ENCODE peak calls at places on chromosomes 12 and 14, in seven cellular contexts. H is left lung, S is SK-N-SH, K is tibial nerve, N is psoas muscle, T is gastrocnemius medialis, Y is AG04450. R is an unnamed sample.

GRCh38 chr14:28759056-28759657 is 7.4 kb upstream of the FOXG1 start:
- DNase-seq in K (no peak), T (no peak), Y (no peak), N (no peak), S (no peak), H (peak), R (no peak)

GRCh38 chr12:104480826-104481457 is 24.2 kb downstream of the CHST11 start:
- DNase-seq in K (no peak), Y (no peak), N (peak), T (peak), S (no peak), H (peak), R (no peak)

GRCh38 chr12:54997914-54998507 is 13.4 kb upstream of the TESPA1 start:
- DNase-seq in K (no peak), H (no peak), T (no peak), Y (no peak), S (no peak), N (no peak), R (no peak)

GRCh38 chr14:58677525-58677924 is 39.8 kb downstream of the DACT1 start:
- DNase-seq in Y (no peak), N (no peak), S (no peak), T (no peak), H (no peak), K (no peak), R (no peak)

GRCh38 chr14:100522616-100523021 is 64.6 kb downstream of the BEGAIN start:
- DNase-seq in K (no peak), H (peak), S (no peak), N (no peak), T (no peak), Y (no peak), R (no peak)

GRCh38 chr14:56087824-56088571 is 30.2 kb upstream of the PELI2 start:
- DNase-seq in K (no peak), H (no peak), Y (no peak), N (no peak), T (no peak), S (no peak), R (no peak)

GRCh38 chr12:21416611-21417121 is 20.8 kb upstream of the PYROXD1 start:
- DNase-seq in N (no peak), T (no peak), Y (no peak), H (no peak), K (no peak), S (no peak), R (no peak)

GRCh38 chr14:92964124-92965109 is 41.5 kb downstream of the CHGA start:
- DNase-seq in Y (no peak), K (no peak), H (peak), N (peak), T (no peak), S (peak), R (no peak)

GRCh38 chr12:75543529-75543928 is 32.1 kb upstream of the KRR1 start:
- DNase-seq in T (no peak), S (no peak), Y (no peak), N (no peak), K (no peak), H (no peak), R (no peak)

GRCh38 chr12:84507914-84508313 is 404.7 kb downstream of the SLC6A15 start:
- DNase-seq in H (no peak), Y (no peak), T (no peak), N (no peak), S (peak), K (no peak), R (no peak)

GRCh38 chr12:10612954-10613333 is 465 bp downstream of the MAGOHB start:
- DNase-seq in T (no peak), Y (no peak), N (no peak), K (no peak), S (no peak), H (no peak), R (no peak)

GRCh38 chr12:46617167-46617566 is 208.6 kb downstream of the SLC38A4 start:
- DNase-seq in S (no peak), K (no peak), N (peak), Y (no peak), T (peak), H (no peak), R (peak)

GRCh38 chr12:53160000-53160399 is 20.5 kb upstream of the ZNF740 start:
- DNase-seq in K (no peak), H (no peak), S (peak), T (no peak), N (no peak), Y (no peak), R (no peak)
- H3K4me3 ChIP-seq in K (no peak), H (no peak), S (no peak), T (no peak), N (no peak), Y (no peak), R (no peak)

DNA sequence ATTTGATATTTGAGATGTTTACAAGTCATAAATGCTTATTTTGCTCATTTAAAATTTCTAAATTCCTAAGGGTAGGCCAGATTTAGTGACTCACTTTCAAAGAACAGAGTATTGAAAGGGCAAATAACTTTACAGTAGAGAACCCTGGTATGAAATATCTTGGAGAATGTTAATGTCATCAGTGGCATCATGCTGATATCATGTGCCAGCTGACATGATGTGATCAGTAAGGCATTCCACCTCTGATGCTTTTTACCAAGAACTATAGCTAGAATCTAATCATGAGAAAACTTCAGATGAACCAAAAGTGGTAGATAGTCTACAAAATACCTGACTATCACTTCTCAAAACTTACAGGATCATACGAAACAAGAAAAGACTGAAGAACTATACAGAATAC is 2.9 kb upstream of the FLRT2 start:
- DNase-seq in S (no peak), H (no peak), T (no peak), Y (no peak), N (no peak), K (no peak), R (no peak)
- H3K27ac ChIP-seq in S (peak), H (no peak), T (no peak), Y (no peak), N (no peak), K (peak), R (no peak)

DNA sequence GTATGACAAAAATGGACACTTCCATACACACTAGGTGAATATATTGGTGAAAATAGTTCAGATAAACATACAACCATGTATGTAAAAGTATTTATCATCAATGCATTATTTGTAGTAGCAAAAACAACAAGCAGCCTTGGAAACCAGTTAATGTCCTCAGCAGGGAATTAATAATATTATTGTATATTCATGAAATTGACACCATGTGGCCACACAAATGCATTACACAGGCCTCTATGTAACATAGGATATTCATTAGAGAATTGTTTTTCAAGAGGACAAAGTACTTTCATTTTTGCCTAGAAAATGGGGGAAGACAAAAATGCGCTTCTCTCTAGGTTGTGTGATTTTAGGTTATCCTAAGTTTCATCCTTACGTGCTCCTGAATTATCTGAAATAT is 24.3 kb downstream of the SPRING1 start:
- DNase-seq in Y (no peak), S (no peak), T (no peak), N (no peak), H (no peak), K (no peak), R (no peak)
- TF ChIP-seq CTCF in Y (no peak), S (peak), T (no peak), N (no peak), H (no peak), K (no peak), R (no peak)

GRCh38 chr12:123268850-123269249 is 2.8 kb downstream of the CDK2AP1 start:
- DNase-seq in H (no peak), T (no peak), N (no peak), Y (no peak), S (peak), K (no peak), R (no peak)

GRCh38 chr12:123267991-123268843 is 3.4 kb downstream of the CDK2AP1 start:
- DNase-seq in S (peak), N (peak), K (no peak), H (peak), Y (no peak), T (peak), R (no peak)

GRCh38 chr12:123266679-123267277 is 4.9 kb downstream of the CDK2AP1 start:
- DNase-seq in K (no peak), N (no peak), H (no peak), Y (no peak), T (no peak), S (no peak), R (no peak)

GRCh38 chr12:123265851-123266678 is 5.6 kb downstream of the CDK2AP1 start:
- DNase-seq in S (no peak), H (no peak), N (no peak), Y (no peak), K (no peak), T (no peak), R (no peak)

DNA sequence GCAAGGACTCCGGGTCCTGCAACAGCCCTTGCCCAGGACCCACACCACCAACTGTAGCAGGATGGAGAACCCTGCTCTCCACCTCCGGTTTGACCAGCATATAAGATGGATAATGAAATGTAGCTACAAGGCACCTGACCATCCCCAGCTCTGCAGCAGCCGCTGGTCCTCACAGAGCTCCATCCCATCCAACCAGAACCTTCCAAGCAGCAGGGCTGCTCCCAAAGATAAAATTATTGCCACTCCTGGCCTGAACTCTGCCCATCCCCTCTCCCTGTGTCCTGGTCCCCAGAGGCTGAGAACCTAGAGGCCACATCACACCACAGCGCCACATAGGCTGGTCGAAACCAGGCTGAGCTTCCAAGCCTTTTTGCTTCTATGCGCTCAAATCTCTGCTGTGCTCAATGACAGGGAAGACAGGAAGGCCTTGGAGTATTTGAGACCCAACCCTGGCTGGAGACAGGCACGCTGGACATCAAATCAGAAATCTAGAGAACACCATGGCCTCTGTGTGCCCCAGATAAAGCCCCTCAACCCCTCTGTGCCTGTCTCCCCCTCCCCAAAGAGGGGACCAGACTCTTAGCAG is 4.2 kb downstream of the CDK2AP1 start:
- DNase-seq in T (no peak), N (no peak), Y (no peak), H (no peak), K (no peak), S (peak), R (no peak)
- H3K4me3 ChIP-seq in T (no peak), N (peak), Y (no peak), H (no peak), K (no peak), S (peak), R (no peak)

GRCh38 chr12:106274575-106275081 is 26.8 kb upstream of the CKAP4 start:
- DNase-seq in S (no peak), Y (no peak), N (no peak), T (no peak), K (no peak), H (no peak), R (no peak)

GRCh38 chr12:106275458-106275857 is 27.1 kb upstream of the TCP11L2 start:
- DNase-seq in Y (no peak), T (no peak), N (no peak), K (no peak), S (no peak), H (no peak), R (no peak)

GRCh38 chr12:106271575-106272505 is 24.0 kb upstream of the CKAP4 start:
- DNase-seq in Y (no peak), S (no peak), K (no peak), N (no peak), T (no peak), H (no peak), R (no peak)

GRCh38 chr12:106276032-106276728 is 26.4 kb upstream of the TCP11L2 start:
- DNase-seq in H (no peak), T (no peak), S (no peak), K (no peak), Y (no peak), N (no peak), R (no peak)

GRCh38 chr12:106274012-106274411 is 26.2 kb upstream of the CKAP4 start:
- DNase-seq in S (no peak), Y (no peak), N (no peak), H (no peak), T (no peak), K (no peak), R (no peak)
- H3K27ac ChIP-seq in S (no peak), Y (peak), N (no peak), H (no peak), T (no peak), K (no peak), R (no peak)

GRCh38 chr14:71725802-71726638 is 206.2 kb upstream of the RGS6 start:
- DNase-seq in K (no peak), T (no peak), N (no peak), H (no peak), Y (no peak), S (no peak), R (no peak)

GRCh38 chr14:71721791-71722190 is 210.4 kb upstream of the RGS6 start:
- DNase-seq in K (no peak), N (no peak), H (no peak), T (no peak), S (no peak), Y (no peak), R (no peak)

GRCh38 chr14:71722885-71723284 is 209.3 kb upstream of the RGS6 start:
- DNase-seq in K (no peak), H (no peak), N (no peak), Y (no peak), T (no peak), S (no peak), R (no peak)

GRCh38 chr14:71716371-71716770 is 215.9 kb upstream of the RGS6 start:
- DNase-seq in H (no peak), T (no peak), K (no peak), Y (no peak), N (no peak), S (no peak), R (no peak)

DNA sequence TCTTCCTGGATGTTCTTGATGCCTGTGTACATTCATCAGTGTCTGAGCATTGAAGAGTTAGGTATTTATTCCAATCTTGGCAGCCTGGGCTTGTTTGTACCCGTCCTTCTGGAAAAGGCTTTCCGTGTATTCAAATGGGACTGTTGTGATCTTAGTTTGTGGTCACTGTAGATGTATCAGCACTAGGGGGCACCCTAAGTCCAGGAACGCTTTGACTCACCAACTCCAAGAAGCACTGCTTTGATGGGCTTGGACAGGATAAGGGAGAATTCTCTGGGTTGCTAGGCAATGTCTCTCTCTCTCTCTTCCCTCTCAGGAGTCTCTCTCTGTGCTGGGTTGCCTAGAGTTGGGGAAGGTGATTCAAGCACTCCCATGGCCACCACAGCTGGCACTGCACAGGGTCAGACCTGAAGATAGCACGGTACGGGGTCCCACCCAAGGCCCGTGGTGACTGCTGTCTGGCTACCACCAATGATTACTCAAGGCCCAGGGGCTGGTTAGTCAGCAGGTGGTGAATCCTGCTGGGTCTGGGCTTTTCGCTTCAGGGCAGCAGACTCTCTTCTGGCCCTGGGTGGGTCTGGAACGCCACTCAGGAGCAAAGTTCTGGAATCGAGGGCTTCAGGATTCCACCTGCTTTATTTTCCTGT is 211.1 kb upstream of the RGS6 start:
- DNase-seq in Y (no peak), N (no peak), T (no peak), S (peak), H (no peak), K (no peak), R (no peak)
- TF ChIP-seq CTCF in Y (peak), N (peak), T (no peak), S (peak), H (peak), K (peak), R (peak)

R was measured in thoracic aorta.